ENCODE peak calls at places on chromosome 18, in six cellular contexts. H is astrocyte of the spinal cord; W is fibroblast of pulmonary artery; T is CD8-positive, alpha-beta memory T cell; A is coronary artery; P is A549. B is an unnamed sample.

GRCh38 chr18:49646864-49647263 is 85.0 kb downstream of the LIPG start:
- DNase-seq in W (no peak), T (no peak), P (no peak), H (no peak), A (peak; percentile 43), B (no peak)

GRCh38 chr18:77077836-77078456 is 54.6 kb downstream of the MBP start:
- DNase-seq in P (no peak), T (no peak), A (no peak), H (peak; percentile 48), W (no peak), B (no peak)

GRCh38 chr18:58263055-58263732 is 219.2 kb downstream of the NEDD4L start:
- DNase-seq in A (no peak), P (peak; percentile 37), H (peak; percentile 39), W (no peak), T (no peak), B (no peak)

GRCh38 chr18:12741351-12741750 is 38.5 kb downstream of the PSMG2 start:
- DNase-seq in W (peak; percentile 9), P (peak; percentile 80), T (no peak), H (peak; percentile 25), A (no peak), B (no peak)

GRCh38 chr18:68298340-68298739 is 416.6 kb downstream of the TMX3 start:
- DNase-seq in P (no peak), T (no peak), W (no peak), H (no peak), A (no peak), B (no peak)

GRCh38 chr18:13879937-13880336 is 35.4 kb downstream of the MC2R start:
- DNase-seq in A (no peak), P (no peak), T (no peak), H (no peak), W (no peak), B (no peak)

GRCh38 chr18:21669736-21670135 is 34.8 kb downstream of the ABHD3 start:
- DNase-seq in W (no peak), H (no peak), A (no peak), T (no peak), P (peak; percentile 40), B (no peak)

GRCh38 chr18:9735879-9736278 is 27.8 kb downstream of the RAB31 start:
- DNase-seq in P (no peak), W (no peak), H (no peak), A (peak; percentile 19), T (no peak), B (no peak)

GRCh38 chr18:76131738-76132137 is 363.3 kb downstream of the ZNF516 start:
- DNase-seq in P (no peak), A (no peak), T (no peak), H (no peak), W (no peak), B (no peak)

GRCh38 chr18:50967714-50968661 is at the start of gene ELAC1:
- DNase-seq in T (peak; percentile 68), A (peak; percentile 87), P (peak; percentile 82), H (peak; percentile 78), W (peak; percentile 78), B (peak; percentile 37)

GRCh38 chr18:1487457-1487856 is 582.8 kb downstream of the ADCYAP1 start:
- DNase-seq in P (no peak), T (no peak), A (no peak), H (no peak), W (no peak), B (no peak)

GRCh38 chr18:79877163-79878091 is 74.0 kb downstream of the SLC66A2 start:
- DNase-seq in A (peak; percentile 40), H (no peak), T (no peak), W (no peak), P (no peak), B (no peak)

GRCh38 chr18:24919141-24919540 is 432.8 kb downstream of the ZNF521 start:
- DNase-seq in P (no peak), W (no peak), T (no peak), H (no peak), A (no peak), B (no peak)

GRCh38 chr18:9535430-9535972 is 60.2 kb downstream of the RALBP1 start:
- DNase-seq in W (peak; percentile 84), T (no peak), A (peak; percentile 80), H (peak; percentile 92), P (peak; percentile 34), B (no peak)

GRCh38 chr18:50879302-50880107 is 587 bp downstream of the ME2 start:
- DNase-seq in H (peak; percentile 60), W (peak; percentile 61), T (peak; percentile 75), A (no peak), P (peak; percentile 38), B (no peak)

GRCh38 chr18:36009214-36009613 is 36.7 kb downstream of the RMP24 start:
- DNase-seq in P (no peak), A (no peak), W (no peak), H (no peak), T (no peak), B (no peak)

GRCh38 chr18:57048351-57048750 is 98.5 kb upstream of the BOD1L2 start:
- DNase-seq in H (no peak), T (no peak), W (no peak), A (no peak), P (no peak), B (no peak)

GRCh38 chr18:68925268-68925667 is 127.4 kb downstream of the CCDC102B start:
- DNase-seq in W (peak; percentile 11), T (no peak), A (no peak), H (peak; percentile 1), P (no peak), B (no peak)

GRCh38 chr18:713135-713490 is 683 bp upstream of the ENOSF1 start:
- DNase-seq in W (no peak), H (no peak), T (no peak), P (no peak), A (no peak), B (no peak)

GRCh38 chr18:67151366-67151765 is 365.2 kb downstream of the DSEL start:
- DNase-seq in T (no peak), A (no peak), P (no peak), W (no peak), H (no peak), B (no peak)

GRCh38 chr18:42517896-42518295 is 562.9 kb downstream of the PIK3C3 start:
- DNase-seq in P (no peak), T (no peak), W (no peak), H (no peak), A (no peak), B (no peak)

GRCh38 chr18:42510540-42510939 is 555.5 kb downstream of the PIK3C3 start:
- DNase-seq in W (no peak), H (no peak), A (no peak), T (no peak), P (no peak), B (no peak)

GRCh38 chr18:42509702-42510424 is 554.8 kb downstream of the PIK3C3 start:
- DNase-seq in P (no peak), T (no peak), A (no peak), H (no peak), W (no peak), B (no peak)

GRCh38 chr18:42513416-42513815 is 558.4 kb downstream of the PIK3C3 start:
- DNase-seq in W (no peak), H (no peak), A (no peak), P (no peak), T (no peak), B (no peak)

GRCh38 chr18:42514522-42514921 is 559.5 kb downstream of the PIK3C3 start:
- DNase-seq in H (peak; percentile 72), W (peak; percentile 1), A (no peak), P (no peak), T (no peak), B (no peak)
- H3K4me3 ChIP-seq in H (no peak overlapping the region), W (no peak overlapping the region), A (no peak overlapping the region), P (no peak overlapping the region), T (no peak overlapping the region), B (no peak overlapping the region)

GRCh38 chr18:32771169-32771751 is 1.6 kb downstream of the KLHL14 start:
- DNase-seq in W (no peak), A (no peak), T (no peak), P (no peak), H (no peak), B (no peak)
- H3K4me3 ChIP-seq in W (no peak overlapping the region), A (peak overlapping the region; percentile 67), T (no peak overlapping the region), P (peak overlapping the region; percentile 36), H (peak overlapping the region; percentile 46), B (peak overlapping the region; percentile 33)

GRCh38 chr18:59272221-59272888 is 899 bp downstream of the RAX start:
- DNase-seq in T (no peak), W (no peak), A (no peak), H (no peak), P (no peak), B (no peak)
- H3K4me3 ChIP-seq in T (no peak overlapping the region), W (peak overlapping the region; percentile 7), A (peak overlapping the region; percentile 62), H (no peak overlapping the region), P (no peak overlapping the region), B (no peak overlapping the region)

GRCh38 chr18:23106575-23106974 is 28.7 kb upstream of the CABLES1 start:
- DNase-seq in T (no peak), A (no peak), P (peak; percentile 93), H (peak; percentile 97), W (peak; percentile 77), B (no peak)
- H3K4me3 ChIP-seq in T (no peak overlapping the region), A (no peak overlapping the region), P (no peak overlapping the region), H (no peak overlapping the region), W (no peak overlapping the region), B (no peak overlapping the region)